ENCODE peak calls at places on chromosomes 6 and 20, in seven cellular contexts. G is OCI-LY7, H is MM.1S, V is neural progenitor cell, J is GM23338, U is hepatocyte, D is GM23248. O is an unnamed sample.

GRCh38 chr6:109165392-109165964 is 70.2 kb downstream of the CEP57L1 start:
- DNase-seq in G (no peak), H (no peak), V (peak), J (peak), U (peak), D (peak), O (peak)

GRCh38 chr20:50085481-50086365 is 27.2 kb downstream of the UBE2V1 start:
- DNase-seq in G (peak), H (peak), V (peak), J (peak), U (peak), D (peak), O (peak)

GRCh38 chr6:22042713-22043112 is 254.1 kb downstream of the PRL start:
- DNase-seq in G (no peak), H (no peak), V (no peak), J (no peak), U (no peak), D (peak), O (no peak)

GRCh38 chr6:111441678-111442243 is 41.3 kb downstream of the REV3L start:
- DNase-seq in G (no peak), H (no peak), V (no peak), J (no peak), U (no peak), D (no peak), O (no peak)

GRCh38 chr6:31157543-31158139 is at the start of gene CCHCR1:
- DNase-seq in G (no peak), H (no peak), V (peak), J (peak), U (no peak), D (peak), O (no peak)

GRCh38 chr6:76441850-76442249 is 369.4 kb upstream of the IMPG1 start:
- DNase-seq in G (no peak), H (no peak), V (peak), J (peak), U (peak), D (no peak), O (no peak)

GRCh38 chr20:9311132-9311531 is 203.3 kb upstream of the LAMP5 start:
- DNase-seq in G (no peak), H (no peak), V (no peak), J (no peak), U (no peak), D (peak), O (no peak)

GRCh38 chr6:73548458-73549446 is 27.9 kb upstream of the EEF1A1 start:
- DNase-seq in G (no peak), H (no peak), V (no peak), J (no peak), U (no peak), D (peak), O (no peak)

GRCh38 chr20:56630086-56630493 is 984 bp downstream of the TFAP2C start:
- DNase-seq in G (no peak), H (peak), V (peak), J (peak), U (peak), D (peak), O (peak)

GRCh38 chr6:53741417-53741816 is 53.4 kb upstream of the LRRC1 start:
- DNase-seq in G (no peak), H (no peak), V (no peak), J (peak), U (peak), D (no peak), O (no peak)

GRCh38 chr6:7705483-7705882 is 20.4 kb upstream of the BMP6 start:
- DNase-seq in G (no peak), H (no peak), V (no peak), J (no peak), U (no peak), D (no peak), O (no peak)

GRCh38 chr6:28425942-28426541 is 17.2 kb downstream of the ZSCAN23 start:
- DNase-seq in G (no peak), H (no peak), V (no peak), J (no peak), U (no peak), D (no peak), O (no peak)

GRCh38 chr6:133549252-133549925 is 308.2 kb downstream of the EYA4 start:
- DNase-seq in G (no peak), H (no peak), V (peak), J (no peak), U (no peak), D (no peak), O (no peak)

GRCh38 chr20:50141018-50141675 is 12.4 kb downstream of the PEDS1 start:
- DNase-seq in G (no peak), H (no peak), V (no peak), J (no peak), U (no peak), D (no peak), O (no peak)

GRCh38 chr6:81476881-81477280 is 275.6 kb downstream of the TENT5A start:
- DNase-seq in G (no peak), H (no peak), V (no peak), J (no peak), U (no peak), D (peak), O (peak)

GRCh38 chr6:1022719-1023118 is 289.2 kb upstream of the FOXQ1 start:
- DNase-seq in G (no peak), H (no peak), V (no peak), J (no peak), U (no peak), D (no peak), O (no peak)

GRCh38 chr20:48642105-48642880 is 185.5 kb downstream of the PREX1 start:
- DNase-seq in G (no peak), H (no peak), V (no peak), J (no peak), U (no peak), D (no peak), O (no peak)

GRCh38 chr6:11992086-11992485 is 20.0 kb upstream of the HIVEP1 start:
- DNase-seq in G (no peak), H (no peak), V (no peak), J (no peak), U (no peak), D (no peak), O (no peak)

GRCh38 chr6:1322725-1323219 is 10.9 kb downstream of the FOXQ1 start:
- DNase-seq in G (no peak), H (no peak), V (no peak), J (no peak), U (peak), D (peak), O (peak)

GRCh38 chr20:25070821-25071473 is 11.0 kb downstream of the VSX1 start:
- DNase-seq in G (no peak), H (no peak), V (no peak), J (no peak), U (no peak), D (no peak), O (no peak)

GRCh38 chr6:124885171-124885570 is 77.1 kb upstream of the RNF217 start:
- DNase-seq in G (no peak), H (no peak), V (no peak), J (no peak), U (no peak), D (no peak), O (no peak)

GRCh38 chr6:118985123-118985830 is 50.3 kb upstream of the MCM9 start:
- DNase-seq in G (no peak), H (peak), V (no peak), J (no peak), U (no peak), D (no peak), O (no peak)

GRCh38 chr6:149563203-149563927 is 2.8 kb upstream of the GINM1 start:
- DNase-seq in G (no peak), H (no peak), V (no peak), J (no peak), U (peak), D (peak), O (peak)

GRCh38 chr6:113969888-113970807 is 800 bp downstream of the HDAC2 start:
- DNase-seq in G (peak), H (peak), V (peak), J (peak), U (peak), D (peak), O (peak)

GRCh38 chr6:108868551-108869145 is 20.4 kb downstream of the ARMC2 start:
- DNase-seq in G (no peak), H (no peak), V (no peak), J (no peak), U (no peak), D (no peak), O (no peak)

GRCh38 chr6:134175532-134176282 is 123.3 kb upstream of the SLC2A12 start:
- DNase-seq in G (no peak), H (peak), V (peak), J (peak), U (peak), D (peak), O (peak)

GRCh38 chr20:54229566-54229965 is 21.7 kb downstream of the PFDN4 start:
- DNase-seq in G (no peak), H (no peak), V (no peak), J (no peak), U (no peak), D (no peak), O (no peak)

GRCh38 chr6:21947751-21948386 is 349.0 kb downstream of the PRL start:
- DNase-seq in G (no peak), H (no peak), V (no peak), J (no peak), U (no peak), D (no peak), O (peak)

GRCh38 chr6:41064841-41065240 is 7.3 kb downstream of the OARD1 start:
- DNase-seq in G (no peak), H (no peak), V (no peak), J (no peak), U (peak), D (no peak), O (no peak)

GRCh38 chr6:76682842-76683241 is 610.4 kb upstream of the IMPG1 start:
- DNase-seq in G (peak), H (peak), V (peak), J (peak), U (peak), D (peak), O (peak)

GRCh38 chr20:47360207-47360488 is 3.6 kb upstream of the ZMYND8 start:
- DNase-seq in G (no peak), H (no peak), V (no peak), J (no peak), U (peak), D (peak), O (peak)

GRCh38 chr6:142380626-142381025 is 78.8 kb downstream of the ADGRG6 start:
- DNase-seq in G (no peak), H (no peak), V (no peak), J (no peak), U (no peak), D (no peak), O (no peak)

GRCh38 chr20:19375301-19375885 is 163.0 kb downstream of the SLC24A3 start:
- DNase-seq in G (no peak), H (no peak), V (no peak), J (no peak), U (no peak), D (no peak), O (no peak)

GRCh38 chr6:154653385-154653784 is 79.8 kb upstream of the SCAF8 start:
- DNase-seq in G (no peak), H (no peak), V (no peak), J (no peak), U (no peak), D (peak), O (no peak)

GRCh38 chr6:56375806-56376205 is 128.4 kb upstream of the COL21A1 start:
- DNase-seq in G (no peak), H (no peak), V (no peak), J (no peak), U (no peak), D (no peak), O (no peak)

GRCh38 chr6:25295651-25296050 is 16.5 kb downstream of the CARMIL1 start:
- DNase-seq in G (no peak), H (no peak), V (no peak), J (no peak), U (no peak), D (peak), O (peak)

GRCh38 chr20:39893013-39893685 is 795.9 kb downstream of the MAFB start:
- DNase-seq in G (no peak), H (no peak), V (no peak), J (peak), U (peak), D (peak), O (no peak)

GRCh38 chr6:45657243-45657642 is 279.5 kb upstream of the SUPT3H start:
- DNase-seq in G (no peak), H (no peak), V (no peak), J (no peak), U (no peak), D (peak), O (no peak)

GRCh38 chr6:17865243-17865642 is 122.2 kb downstream of the KIF13A start:
- DNase-seq in G (no peak), H (no peak), V (no peak), J (no peak), U (peak), D (peak), O (peak)

GRCh38 chr20:22473293-22473692 is 111.1 kb downstream of the FOXA2 start:
- DNase-seq in G (peak), H (no peak), V (no peak), J (peak), U (no peak), D (no peak), O (no peak)

GRCh38 chr20:22474215-22474614 is 110.2 kb downstream of the FOXA2 start:
- DNase-seq in G (no peak), H (no peak), V (no peak), J (no peak), U (no peak), D (no peak), O (no peak)

GRCh38 chr20:22472386-22472785 is 112.0 kb downstream of the FOXA2 start:
- DNase-seq in G (no peak), H (no peak), V (no peak), J (peak), U (no peak), D (no peak), O (no peak)

GRCh38 chr20:22470620-22471026 is 113.7 kb downstream of the FOXA2 start:
- DNase-seq in G (no peak), H (no peak), V (no peak), J (no peak), U (no peak), D (no peak), O (no peak)

DNA sequence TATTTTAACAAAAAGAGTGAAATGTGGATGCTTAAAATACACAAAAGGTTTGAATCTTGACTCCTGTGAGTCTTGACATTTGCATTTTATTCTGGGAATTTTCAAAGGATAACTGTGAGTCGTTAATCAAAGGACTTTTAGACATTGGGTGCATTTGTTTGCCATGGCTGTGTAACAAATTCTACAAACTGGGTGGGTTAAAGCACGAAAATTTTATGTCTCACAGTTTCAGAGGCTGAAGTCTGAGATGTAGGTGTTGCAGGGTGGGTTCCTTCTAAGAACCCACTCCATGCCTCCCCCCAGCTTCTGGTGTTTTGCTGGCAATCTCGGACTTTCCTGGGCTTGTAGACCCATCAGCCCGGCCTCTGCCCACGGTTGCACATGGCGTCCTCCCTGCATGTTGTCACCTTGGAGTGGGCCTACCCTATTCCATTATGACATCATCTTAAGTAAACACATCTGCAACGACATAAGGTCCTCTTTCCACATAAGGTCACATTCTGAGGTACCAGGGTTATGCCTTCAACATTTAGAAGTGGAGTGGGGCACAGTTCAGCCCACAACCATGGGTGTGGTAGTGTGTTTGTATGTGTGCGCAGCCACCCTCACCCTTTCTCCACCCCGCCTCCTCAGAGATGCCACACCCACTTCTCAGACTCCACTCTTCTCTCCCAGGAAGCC is 113.1 kb downstream of the FOXA2 start:
- DNase-seq in G (no peak), H (no peak), V (no peak), J (no peak), U (no peak), D (no peak), O (no peak)
- H3K4me2 ChIP-seq in G (no peak), H (no peak), V (no peak), J (no peak), U (no peak), D (no peak), O (no peak)

GRCh38 chr20:4581838-4582237 is 139.9 kb upstream of the PRND start:
- DNase-seq in G (no peak), H (no peak), V (no peak), J (peak), U (no peak), D (no peak), O (no peak)

GRCh38 chr20:4585758-4586157 is 136.0 kb upstream of the PRND start:
- DNase-seq in G (no peak), H (no peak), V (no peak), J (no peak), U (no peak), D (no peak), O (no peak)

GRCh38 chr20:4585104-4585753 is 136.5 kb upstream of the PRND start:
- DNase-seq in G (no peak), H (no peak), V (no peak), J (peak), U (no peak), D (peak), O (peak)
- H2AFZ ChIP-seq in G (no peak), H (no peak), V (no peak), J (no peak), U (no peak), D (no peak), O (no peak)

GRCh38 chr6:146892283-146892612 is 293.5 kb downstream of the ADGB start:
- DNase-seq in G (no peak), H (no peak), V (no peak), J (no peak), U (no peak), D (peak), O (no peak)

GRCh38 chr6:146893690-146894089 is 294.9 kb downstream of the ADGB start:
- DNase-seq in G (no peak), H (no peak), V (no peak), J (no peak), U (no peak), D (no peak), O (no peak)

GRCh38 chr6:146894624-146895023 is 295.9 kb downstream of the ADGB start:
- DNase-seq in G (no peak), H (no peak), V (no peak), J (no peak), U (no peak), D (no peak), O (no peak)

GRCh38 chr6:146891615-146892265 is 293.0 kb downstream of the ADGB start:
- DNase-seq in G (no peak), H (no peak), V (no peak), J (no peak), U (no peak), D (peak), O (no peak)

GRCh38 chr6:146892613-146893401 is 294.0 kb downstream of the ADGB start:
- DNase-seq in G (no peak), H (no peak), V (no peak), J (no peak), U (no peak), D (peak), O (peak)
- TF ChIP-seq EZH2phosphoT487 in G (no peak), H (no peak), V (no peak), J (no peak), U (no peak), D (no peak), O (no peak)

GRCh38 chr20:51416532-51417244 is 125.8 kb downstream of the NFATC2 start:
- DNase-seq in G (no peak), H (no peak), V (no peak), J (no peak), U (no peak), D (no peak), O (no peak)

GRCh38 chr20:51419236-51419635 is 123.3 kb downstream of the NFATC2 start:
- DNase-seq in G (no peak), H (no peak), V (no peak), J (no peak), U (no peak), D (no peak), O (no peak)

GRCh38 chr20:51417745-51418529 is 124.6 kb downstream of the NFATC2 start:
- DNase-seq in G (peak), H (no peak), V (no peak), J (peak), U (no peak), D (no peak), O (no peak)

GRCh38 chr20:51419646-51420045 is 122.9 kb downstream of the NFATC2 start:
- DNase-seq in G (no peak), H (no peak), V (no peak), J (no peak), U (no peak), D (no peak), O (no peak)

DNA sequence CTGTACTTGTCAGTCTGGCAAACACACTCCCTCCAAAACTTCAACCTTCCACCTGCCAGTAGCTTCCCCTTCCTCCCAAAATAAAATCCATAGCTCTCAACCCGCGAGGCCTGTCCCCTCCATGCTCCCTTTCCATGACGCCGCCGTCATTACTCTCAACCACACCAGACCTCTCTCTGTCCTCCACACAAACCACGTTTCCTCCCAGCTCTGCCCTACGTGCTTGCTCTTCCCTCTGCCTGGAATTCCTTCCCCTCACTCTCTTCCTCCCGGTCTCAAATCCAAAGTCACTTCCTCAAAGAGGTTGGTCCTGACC is 125.3 kb downstream of the NFATC2 start:
- DNase-seq in G (no peak), H (no peak), V (no peak), J (no peak), U (no peak), D (no peak), O (no peak)
- H3K4me2 ChIP-seq in G (no peak), H (no peak), V (no peak), J (no peak), U (no peak), D (no peak), O (no peak)

O was measured in PC-3.